ENCODE peak calls at places on chromosomes 16 and 17, in four cellular contexts. One of them, this sample, is unnamed.

GRCh38 chr16:57382535-57383275 is 10.4 kb downstream of the CX3CL1 start:
- DNase-seq in GM04504: no peak
- DNase-seq in SJSA1: no peak
- DNase-seq in endothelial cell: no peak
- DNase-seq in this sample: peak

GRCh38 chr16:15950167-15950854 is 895 bp downstream of the ABCC1 start:
- DNase-seq in SJSA1: peak
- DNase-seq in endothelial cell: peak
- DNase-seq in GM04504: no peak
- DNase-seq in this sample: peak

GRCh38 chr16:67428146-67428731 is 2.7 kb upstream of the HSD11B2 start:
- DNase-seq in GM04504: peak
- DNase-seq in SJSA1: peak
- DNase-seq in endothelial cell: peak
- DNase-seq in this sample: peak

GRCh38 chr16:54503436-54503835 is 216.8 kb upstream of the IRX3 start:
- DNase-seq in SJSA1: no peak
- DNase-seq in GM04504: peak
- DNase-seq in endothelial cell: no peak
- DNase-seq in this sample: no peak

GRCh38 chr16:85735225-85735722 is 15.6 kb downstream of the C16orf74 start:
- DNase-seq in SJSA1: no peak
- DNase-seq in endothelial cell: no peak
- DNase-seq in GM04504: no peak
- DNase-seq in this sample: no peak

GRCh38 chr16:75244844-75245758 is 6.3 kb downstream of the BCAR1 start:
- DNase-seq in endothelial cell: peak
- DNase-seq in GM04504: peak
- DNase-seq in SJSA1: peak
- DNase-seq in this sample: no peak

GRCh38 chr17:1904273-1905052 is 74.7 kb downstream of the RPA1 start:
- DNase-seq in SJSA1: no peak
- DNase-seq in endothelial cell: no peak
- DNase-seq in GM04504: no peak
- DNase-seq in this sample: no peak

GRCh38 chr16:83946154-83946780 is 6.8 kb upstream of the OSGIN1 start:
- DNase-seq in SJSA1: no peak
- DNase-seq in endothelial cell: no peak
- DNase-seq in GM04504: no peak
- DNase-seq in this sample: no peak

GRCh38 chr17:79625706-79626105 is 14.9 kb upstream of the RBFOX3 start:
- DNase-seq in endothelial cell: no peak
- DNase-seq in SJSA1: no peak
- DNase-seq in GM04504: no peak
- DNase-seq in this sample: no peak

This sample was measured in SK-N-DZ.